ENCODE peak calls at places on chromosome X, in four cellular contexts. W, P, Z and N are unnamed samples.

GRCh38 chrX:132483951-132484350 is 4.9 kb downstream of the MBNL3 start:
- DNase-seq in W (no peak), P (no peak), Z (no peak), N (no peak)

GRCh38 chrX:100615015-100615414 is 21.6 kb downstream of the TSPAN6 start:
- DNase-seq in Z (no peak), W (peak), P (peak), N (peak)

GRCh38 chrX:51860679-51861078 is 32.7 kb upstream of the MAGED1 start:
- DNase-seq in Z (peak), W (peak), P (peak), N (no peak)

GRCh38 chrX:72130762-72131231 is 918 bp downstream of the RTL5 start:
- DNase-seq in P (no peak), Z (no peak), W (no peak), N (no peak)

GRCh38 chrX:46485897-46486296 is 59.3 kb downstream of the ZNF674 start:
- DNase-seq in W (no peak), P (peak), Z (no peak), N (no peak)

GRCh38 chrX:118346258-118347094 is 570 bp downstream of the WDR44 start:
- DNase-seq in W (peak), Z (peak), P (peak), N (no peak)

GRCh38 chrX:150037041-150037440 is 98.8 kb upstream of the EOLA2 start:
- DNase-seq in W (no peak), P (peak), Z (no peak), N (no peak)

GRCh38 chrX:13778916-13779315 is 38.0 kb downstream of the GPM6B start:
- DNase-seq in P (no peak), W (no peak), Z (no peak), N (no peak)

GRCh38 chrX:134537179-134537945 is 77.4 kb downstream of the HPRT1 start:
- DNase-seq in P (peak), W (no peak), Z (peak), N (no peak)

GRCh38 chrX:151363316-151363715 is 33.7 kb upstream of the VMA21 start:
- DNase-seq in P (no peak), W (no peak), Z (no peak), N (no peak)

GRCh38 chrX:56812515-56813105 is 83.6 kb downstream of the NBDY start:
- DNase-seq in Z (no peak), W (no peak), P (no peak), N (peak)

GRCh38 chrX:44202596-44202995 is 140.9 kb downstream of the EFHC2 start:
- DNase-seq in Z (no peak), P (no peak), W (no peak), N (no peak)

GRCh38 chrX:1558761-1559468 is 21.9 kb upstream of the P2RY8 start:
- DNase-seq in Z (no peak), W (no peak), P (no peak), N (no peak)

GRCh38 chrX:97539970-97540519 is 656.3 kb downstream of the RPA4 start:
- DNase-seq in P (peak), W (no peak), Z (no peak), N (no peak)

GRCh38 chrX:42098897-42099296 is 175.5 kb upstream of the CASK start:
- DNase-seq in P (no peak), Z (no peak), W (no peak), N (no peak)

DNA sequence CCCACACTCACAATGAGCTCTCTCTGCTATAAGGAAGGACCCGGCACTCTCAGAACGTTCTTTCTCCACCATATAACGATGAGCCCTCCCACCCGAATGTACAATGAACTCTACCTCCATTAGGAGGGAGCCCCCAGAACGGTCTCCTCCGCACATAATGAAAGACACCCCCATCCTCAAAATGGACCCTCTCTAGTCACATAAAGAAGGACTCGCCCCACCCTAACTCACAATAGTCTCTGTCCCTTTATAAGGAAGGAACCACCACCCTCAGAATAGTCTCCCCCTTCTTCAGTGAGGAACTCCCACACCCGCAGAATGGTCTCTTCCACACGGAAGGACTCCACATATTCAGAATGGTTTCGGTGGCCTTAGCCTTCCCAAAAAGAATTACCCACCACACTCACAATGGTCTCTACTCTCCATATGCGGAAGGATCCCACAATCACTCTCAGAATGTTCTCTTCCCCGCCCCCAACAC is 480 bp downstream of the SLC35A2 start:
- DNase-seq in Z (peak), P (no peak), W (no peak), N (no peak)
- TF ChIP-seq FOXK2 in Z (no peak), P (no peak), W (no peak), N (peak)

GRCh38 chrX:119570351-119570835 is 4.0 kb upstream of the UBE2A start:
- DNase-seq in Z (no peak), W (no peak), P (no peak), N (no peak)

GRCh38 chrX:119573222-119573621 is 1.1 kb upstream of the UBE2A start:
- DNase-seq in Z (no peak), P (no peak), W (no peak), N (no peak)

GRCh38 chrX:119579414-119579813 is 5.1 kb downstream of the UBE2A start:
- DNase-seq in P (no peak), Z (no peak), W (no peak), N (no peak)

GRCh38 chrX:119574394-119575266 is at the start of gene UBE2A:
- DNase-seq in Z (peak), W (peak), P (peak), N (peak)

DNA sequence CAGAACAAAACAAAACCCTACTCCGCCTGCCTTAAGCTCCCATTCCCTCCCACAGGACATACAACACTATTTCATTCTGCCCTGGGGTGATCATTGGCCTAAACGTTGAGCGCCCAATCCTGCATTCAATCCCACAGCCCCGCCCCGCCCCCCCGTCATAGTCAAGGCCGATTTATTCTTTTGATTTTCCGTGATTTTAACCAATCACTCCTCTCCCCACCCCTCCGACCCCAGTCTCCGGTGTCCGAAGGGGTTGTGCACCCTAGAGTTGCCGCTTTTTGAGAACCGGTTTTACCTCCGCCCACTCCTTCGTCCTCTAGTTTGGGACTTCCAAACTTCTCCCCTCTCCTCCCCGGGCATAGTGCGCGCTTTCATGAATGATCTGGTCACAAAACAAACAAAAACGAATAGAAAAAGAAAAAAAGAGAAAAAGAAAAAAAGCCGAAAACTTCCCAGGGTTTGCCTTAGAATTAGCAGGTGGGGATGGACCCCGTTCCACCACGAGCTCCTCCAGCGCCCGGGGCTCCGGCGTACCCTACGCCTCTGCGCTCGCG is 446 bp upstream of the UBE2A start:
- DNase-seq in P (peak), Z (peak), W (peak), N (no peak)
- TF ChIP-seq FOXK2 in P (no peak), Z (no peak), W (no peak), N (no peak)

GRCh38 chrX:55240788-55241187 is 20.6 kb downstream of the PAGE5 start:
- DNase-seq in P (no peak), Z (no peak), W (no peak), N (no peak)
- TF ChIP-seq FOXK2 in P (no peak), Z (no peak), W (no peak), N (no peak)

DNA sequence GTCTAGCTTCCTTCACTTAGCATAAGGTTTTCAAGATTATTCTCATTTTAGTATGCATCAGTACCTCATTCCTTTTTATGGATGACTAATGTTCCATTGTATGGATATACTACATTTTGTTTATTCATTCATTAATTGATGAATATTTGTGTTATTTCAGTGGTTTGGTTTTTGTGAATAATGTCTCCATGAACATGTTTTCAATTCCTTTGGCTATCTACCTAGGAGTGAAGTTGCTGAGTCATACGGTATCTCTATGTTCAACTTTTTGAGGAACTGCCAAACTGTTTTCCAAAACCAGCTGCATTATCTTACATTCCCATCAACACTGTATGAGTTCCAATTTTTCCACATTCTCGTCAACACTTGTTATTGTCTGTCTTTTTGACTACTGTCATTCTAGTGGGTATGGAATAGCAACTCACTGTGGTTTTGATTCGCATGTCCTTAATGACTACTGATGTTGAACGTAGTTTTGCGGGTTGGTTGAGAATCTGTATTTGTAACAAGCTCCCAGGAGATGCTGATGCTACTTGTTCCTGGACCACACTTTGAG is 388.6 kb upstream of the MAGEB2 start:
- DNase-seq in W (no peak), P (no peak), Z (no peak), N (no peak)
- TF ChIP-seq FOXK2 in W (no peak), P (no peak), Z (no peak), N (no peak)

GRCh38 chrX:106751407-106751806 is 24.9 kb downstream of the RNF128 start:
- DNase-seq in W (no peak), P (no peak), Z (no peak), N (no peak)
- TF ChIP-seq FOXK2 in W (no peak), P (no peak), Z (no peak), N (no peak)

GRCh38 chrX:154398668-154399526 is 720 bp downstream of the RPL10 start:
- DNase-seq in Z (peak), W (peak), P (peak), N (no peak)
- TF ChIP-seq FOXK2 in Z (peak), W (no peak), P (no peak), N (no peak)

GRCh38 chrX:2764766-2765666 is 13.2 kb downstream of the XG start:
- DNase-seq in Z (no peak), P (no peak), W (no peak), N (no peak)

GRCh38 chrX:2767631-2768455 is 16.0 kb downstream of the XG start:
- DNase-seq in W (no peak), Z (no peak), P (peak), N (no peak)

GRCh38 chrX:2761246-2761645 is 9.4 kb downstream of the XG start:
- DNase-seq in Z (no peak), W (no peak), P (no peak), N (no peak)

GRCh38 chrX:2769615-2770014 is 17.8 kb downstream of the XG start:
- DNase-seq in P (no peak), Z (no peak), W (no peak), N (no peak)

DNA sequence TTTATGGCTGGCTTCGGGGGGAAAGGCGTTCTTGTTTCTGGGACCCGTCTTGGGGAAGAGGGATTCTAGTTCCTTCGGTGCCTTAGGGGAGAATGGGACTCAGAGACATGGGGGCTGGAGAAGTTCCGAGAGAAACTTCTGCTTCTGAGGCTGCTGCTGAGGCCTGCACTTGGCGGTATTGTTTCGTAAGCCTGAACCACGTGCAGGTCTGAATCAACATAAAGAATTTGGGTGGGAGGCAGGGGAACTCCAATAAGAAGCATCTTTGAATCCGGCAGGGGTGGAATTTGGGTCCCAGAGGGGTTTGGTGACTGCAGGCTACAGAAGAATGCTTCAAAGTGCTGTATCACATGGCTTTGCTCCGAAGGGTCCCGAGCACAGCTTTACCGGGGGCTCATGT is 15.1 kb downstream of the XG start:
- DNase-seq in P (no peak), W (no peak), Z (no peak), N (no peak)
- TF ChIP-seq FOXK2 in P (no peak), W (no peak), Z (no peak), N (no peak)

DNA sequence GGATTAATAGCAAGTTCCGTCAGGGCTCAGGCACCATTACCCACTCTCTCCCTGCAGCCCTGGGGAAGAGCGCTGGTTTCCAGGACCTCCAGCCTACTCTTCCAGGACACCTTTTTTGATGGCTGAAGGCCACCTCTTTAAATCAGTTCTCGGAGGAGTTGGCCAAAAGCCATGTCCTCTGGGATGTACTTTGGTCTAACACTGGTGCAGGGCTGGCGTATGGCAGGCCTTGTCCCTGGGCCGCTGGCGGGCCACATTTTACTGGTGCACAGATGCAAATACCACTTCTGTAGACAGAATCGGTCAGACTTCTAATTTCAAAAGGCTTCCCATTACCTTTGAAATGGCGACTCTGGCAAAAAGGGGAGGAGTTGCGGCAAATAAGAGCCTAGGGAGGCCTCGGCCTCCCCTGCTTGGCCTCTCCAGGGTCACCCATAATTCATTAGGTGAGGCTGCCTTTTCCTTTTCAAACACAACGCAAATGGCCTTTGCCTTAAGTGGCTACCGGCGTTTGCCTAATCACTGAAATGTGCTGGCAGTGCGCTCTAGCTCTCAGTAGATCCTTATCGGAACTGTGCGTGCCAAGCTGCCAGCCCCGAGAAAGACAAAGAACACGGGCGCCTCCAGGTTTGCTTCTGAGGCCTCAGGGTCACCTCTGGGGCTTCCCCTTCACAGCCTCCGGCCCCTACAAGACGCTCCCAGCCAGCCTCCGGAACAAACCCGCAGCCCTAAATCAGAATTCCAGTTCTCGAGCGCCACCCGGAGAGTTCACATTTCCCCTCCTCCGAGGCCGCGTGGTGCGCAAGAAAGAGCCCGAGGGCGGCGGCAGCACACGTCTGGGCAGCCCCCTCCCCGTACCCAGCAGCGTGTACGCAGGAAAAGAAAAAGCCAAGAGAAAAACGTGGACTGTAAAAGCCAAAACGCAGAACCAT is 76.2 kb upstream of the BCOR start:
- DNase-seq in Z (no peak), W (no peak), P (peak), N (no peak)
- TF ChIP-seq FOXK2 in Z (no peak), W (no peak), P (no peak), N (no peak)